ENCODE peak calls at places on chromosomes 11 and 22, in six cellular contexts. D is lower lobe of right lung, P is AG04450, S is H1, B is psoas muscle, Q is OCI-LY7. Y is an unnamed sample.

GRCh38 chr11:130561441-130561881 is 113.0 kb downstream of the ADAMTS15 start:
- DNase-seq in D (no peak), P (no peak), S (no peak), B (no peak), Q (no peak), Y (no peak)

GRCh38 chr11:117219995-117220394 is 11.9 kb downstream of the PCSK7 start:
- DNase-seq in D (no peak), P (no peak), S (no peak), B (no peak), Q (no peak), Y (no peak)

GRCh38 chr11:65290448-65291165 is 24.1 kb upstream of the CDC42EP2 start:
- DNase-seq in D (peak), P (peak), S (no peak), B (peak), Q (no peak), Y (no peak)

GRCh38 chr11:90176069-90176468 is 41.6 kb downstream of the NAALAD2 start:
- DNase-seq in D (no peak), P (no peak), S (no peak), B (no peak), Q (no peak), Y (no peak)

GRCh38 chr11:19577849-19578619 is 134.6 kb upstream of the NAV2 start:
- DNase-seq in D (no peak), P (no peak), S (no peak), B (peak), Q (no peak), Y (no peak)

GRCh38 chr11:73315288-73316020 is 7.4 kb downstream of the ARHGEF17 start:
- DNase-seq in D (no peak), P (no peak), S (no peak), B (peak), Q (no peak), Y (no peak)

GRCh38 chr11:129373489-129373953 is 2.1 kb upstream of the BARX2 start:
- DNase-seq in D (peak), P (no peak), S (no peak), B (no peak), Q (no peak), Y (no peak)

GRCh38 chr11:57491371-57492061 is 24.0 kb downstream of the SLC43A1 start:
- DNase-seq in D (no peak), P (no peak), S (no peak), B (peak), Q (peak), Y (peak)

GRCh38 chr11:19102521-19102900 is 14.5 kb upstream of the ZDHHC13 start:
- DNase-seq in D (no peak), P (no peak), S (no peak), B (no peak), Q (no peak), Y (no peak)

GRCh38 chr11:34243620-34244493 is 114.0 kb downstream of the ABTB2 start:
- DNase-seq in D (no peak), P (no peak), S (no peak), B (no peak), Q (no peak), Y (peak)

GRCh38 chr11:92253945-92254344 is 29.3 kb downstream of the FAT3 start:
- DNase-seq in D (no peak), P (no peak), S (no peak), B (no peak), Q (no peak), Y (no peak)

GRCh38 chr11:13215157-13215556 is 62.4 kb upstream of the BMAL1 start:
- DNase-seq in D (no peak), P (peak), S (no peak), B (no peak), Q (no peak), Y (no peak)

GRCh38 chr11:44573333-44573732 is 7.9 kb downstream of the CD82 start:
- DNase-seq in D (no peak), P (no peak), S (no peak), B (no peak), Q (no peak), Y (no peak)

GRCh38 chr22:19430890-19431541 is 517 bp downstream of the HIRA start:
- DNase-seq in D (peak), P (no peak), S (no peak), B (peak), Q (peak), Y (peak)

GRCh38 chr11:119706887-119707286 is 22.1 kb downstream of the NECTIN1 start:
- DNase-seq in D (no peak), P (no peak), S (no peak), B (no peak), Q (no peak), Y (no peak)
- TF ChIP-seq CTCF in D (peak), P (peak), S (peak), B (no peak), Q (no peak), Y (peak)

GRCh38 chr11:64040684-64041267 is 5.0 kb downstream of the FLRT1 start:
- DNase-seq in D (no peak), P (no peak), S (no peak), B (no peak), Q (peak), Y (no peak)
- TF ChIP-seq CTCF in D (peak), P (peak), S (peak), B (peak), Q (peak), Y (peak)

GRCh38 chr22:48574776-48575566 is 1252.7 kb downstream of the BRD1 start:
- DNase-seq in D (peak), P (no peak), S (peak), B (peak), Q (no peak), Y (no peak)
- TF ChIP-seq CTCF in D (peak), P (no peak), S (peak), B (no peak), Q (no peak), Y (no peak)

GRCh38 chr11:105860105-105860504 is 161.9 kb downstream of the MSANTD4 start:
- DNase-seq in D (no peak), P (no peak), S (no peak), B (no peak), Q (no peak), Y (no peak)

GRCh38 chr11:105856954-105857353 is 165.1 kb downstream of the MSANTD4 start:
- DNase-seq in D (no peak), P (no peak), S (no peak), B (no peak), Q (no peak), Y (no peak)

GRCh38 chr11:105862736-105863367 is 159.2 kb downstream of the MSANTD4 start:
- DNase-seq in D (no peak), P (peak), S (no peak), B (no peak), Q (peak), Y (peak)

GRCh38 chr11:105861225-105861624 is 160.8 kb downstream of the MSANTD4 start:
- DNase-seq in D (no peak), P (no peak), S (no peak), B (no peak), Q (no peak), Y (no peak)
- TF ChIP-seq CTCF in D (no peak), P (peak), S (peak), B (no peak), Q (no peak), Y (peak)

DNA sequence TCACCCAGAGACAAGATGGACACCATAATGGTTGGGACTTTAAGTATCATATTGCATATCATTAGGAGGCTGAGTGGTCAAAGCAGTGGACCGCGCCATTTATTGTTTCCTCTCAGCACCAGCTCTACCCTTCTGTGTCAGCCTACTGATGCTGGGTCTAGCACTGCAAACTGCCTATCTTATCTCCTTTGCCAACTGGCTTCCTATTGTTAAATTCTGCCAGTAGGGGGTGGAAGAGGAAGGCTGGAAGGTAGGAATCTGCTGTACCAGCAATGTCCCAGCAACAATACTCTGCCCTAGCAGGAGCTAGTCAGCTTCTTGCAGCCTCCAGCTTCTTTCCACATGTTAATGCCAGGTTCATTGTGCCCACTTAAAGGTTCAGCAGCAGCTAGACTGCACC is 367.1 kb upstream of the PDGFD start:
- DNase-seq in D (no peak), P (no peak), S (peak), B (no peak), Q (no peak), Y (peak)
- TF ChIP-seq CTCF in D (no peak), P (peak), S (peak), B (no peak), Q (peak), Y (no peak)

DNA sequence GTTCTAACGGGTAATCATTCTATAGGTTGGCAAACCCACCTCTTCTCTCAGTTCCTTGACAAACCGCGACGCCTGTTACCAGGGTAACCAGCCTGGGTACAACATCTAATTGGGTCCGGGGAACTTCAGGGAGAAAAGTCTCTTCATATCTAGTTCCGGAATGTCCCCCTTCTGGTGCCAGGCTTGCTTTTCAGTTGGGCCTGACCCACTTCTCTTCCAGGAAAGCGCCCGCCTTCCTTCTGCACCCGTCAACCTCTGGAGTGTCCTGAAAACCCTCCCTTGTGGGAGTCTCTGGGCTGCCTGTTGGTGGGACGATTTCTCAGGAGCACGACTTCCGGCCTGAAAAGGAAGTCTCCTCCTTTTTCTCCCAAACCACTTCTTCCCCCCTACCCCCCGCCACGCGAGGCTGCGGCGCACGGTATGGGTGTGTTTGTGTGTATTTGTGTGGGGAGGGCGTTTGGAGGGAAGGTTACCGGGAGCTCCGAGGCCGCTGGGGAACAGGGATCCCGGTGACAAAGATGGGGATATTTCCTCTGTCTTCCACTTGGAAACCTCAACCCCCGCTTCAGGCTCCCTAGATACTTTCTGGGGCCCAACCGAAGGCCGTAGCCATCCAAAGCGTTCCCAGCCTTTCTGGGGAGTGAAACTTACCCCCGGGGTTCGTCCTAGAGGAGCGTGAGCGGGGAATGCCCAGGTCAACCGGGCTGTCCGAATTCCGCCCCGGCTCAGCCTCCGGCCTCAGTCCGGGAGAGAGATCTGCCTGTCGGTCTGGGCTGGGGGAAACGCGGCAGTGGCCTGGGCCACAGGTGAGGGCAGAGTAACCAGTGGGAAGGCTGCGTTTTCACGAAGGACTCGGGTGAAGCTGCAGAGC is at the start of the genes NKAPD1 and PIH1D2:
- DNase-seq in D (peak), P (peak), S (peak), B (peak), Q (peak), Y (peak)
- TF ChIP-seq CTCF in D (no peak), P (peak), S (no peak), B (no peak), Q (no peak), Y (no peak)

DNA sequence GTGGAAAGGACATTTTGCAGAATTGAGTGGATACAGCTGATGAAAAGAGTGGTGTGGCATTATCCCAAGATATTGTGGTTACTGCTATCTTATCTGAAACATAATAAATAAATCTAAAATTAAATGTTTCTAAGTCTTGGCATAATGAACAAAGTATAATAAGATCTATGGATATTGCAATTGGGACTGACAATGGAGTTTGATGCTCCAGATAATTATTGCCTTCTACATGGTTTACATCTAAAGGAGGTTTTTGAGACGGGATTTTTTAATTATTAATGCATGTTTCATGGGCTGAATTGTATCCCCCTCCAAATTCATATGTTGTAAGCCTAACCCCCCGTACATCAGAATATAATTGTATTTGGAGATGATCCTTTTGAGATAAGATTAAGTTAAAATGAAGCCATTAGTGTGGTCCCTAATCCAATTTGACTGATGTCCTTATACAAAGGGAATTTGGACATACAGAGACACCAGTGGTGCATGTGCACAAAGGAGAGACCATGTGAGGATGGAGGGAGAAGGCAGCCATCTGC is 198.5 kb downstream of the MSANTD4 start:
- DNase-seq in D (no peak), P (no peak), S (no peak), B (no peak), Q (no peak), Y (no peak)
- TF ChIP-seq CTCF in D (no peak), P (no peak), S (no peak), B (no peak), Q (no peak), Y (no peak)

DNA sequence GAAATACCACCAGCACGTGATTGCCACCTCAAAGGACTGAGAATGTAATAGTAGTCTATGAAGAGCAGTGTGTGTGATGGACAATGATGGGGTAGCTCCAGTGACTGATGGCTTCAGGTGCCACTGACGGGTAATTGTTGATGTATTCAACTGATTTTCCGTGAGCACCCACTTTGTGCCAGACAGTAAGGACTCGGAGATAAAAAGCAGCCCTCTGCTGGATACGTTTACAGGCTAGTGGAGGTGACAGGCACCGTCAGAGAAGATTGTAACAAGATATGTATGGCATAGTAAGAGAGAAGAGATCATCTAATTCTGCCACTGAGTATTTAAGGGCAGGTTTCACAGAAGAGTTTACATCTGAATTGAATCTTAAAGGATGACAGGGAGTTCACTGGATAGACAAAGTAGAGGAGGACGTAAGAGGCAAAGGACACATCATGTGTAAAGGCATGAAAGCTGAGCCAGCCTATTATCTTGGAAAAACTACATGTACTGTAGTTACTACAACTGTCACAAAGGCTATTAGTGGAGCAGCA is 1.1 kb upstream of the ENTHD1 start:
- DNase-seq in D (no peak), P (no peak), S (no peak), B (no peak), Q (no peak), Y (no peak)
- TF ChIP-seq CTCF in D (no peak), P (no peak), S (no peak), B (no peak), Q (no peak), Y (no peak)

DNA sequence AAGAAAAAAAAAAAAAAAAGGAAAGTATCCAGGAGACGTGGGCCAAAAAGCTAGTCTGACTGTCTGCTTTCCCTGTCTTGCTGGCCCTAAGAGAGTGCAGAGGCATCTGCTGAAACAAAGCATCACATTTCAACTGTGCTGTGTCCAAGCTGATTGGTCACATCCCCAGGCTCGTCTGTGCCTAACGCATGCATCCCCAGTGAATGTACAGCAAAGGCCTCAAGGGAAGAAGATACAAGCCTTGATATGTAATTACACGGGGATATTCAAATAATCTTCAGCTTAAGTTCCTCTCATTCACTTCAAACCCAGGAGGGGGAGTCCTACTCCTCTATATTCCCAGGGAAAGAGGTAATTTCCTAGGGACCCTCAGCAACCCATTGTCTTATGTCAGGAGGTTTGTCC is 5.4 kb upstream of the SORL1 start:
- DNase-seq in D (no peak), P (peak), S (no peak), B (no peak), Q (peak), Y (peak)
- TF ChIP-seq CTCF in D (no peak), P (peak), S (peak), B (no peak), Q (peak), Y (peak)